ENCODE peak calls at places on chromosome 15, in six cellular contexts. One of them, this sample, is unnamed.

GRCh38 chr15:50854594-50855490 is 53.6 kb upstream of the AP4E1 start:
- DNase-seq in NCI-H2171 treated with DMSO at 0.1 percent for 48 hours: no peak
- DNase-seq in iPS-NIHi11: no peak
- DNase-seq in HepG2: peak
- DNase-seq in GM10248: peak
- DNase-seq in hypothalamus: no peak
- DNase-seq in this sample: no peak

GRCh38 chr15:83695246-83695645 is 41.3 kb downstream of the ADAMTSL3 start:
- DNase-seq in GM10248: no peak
- DNase-seq in hypothalamus: no peak
- DNase-seq in NCI-H2171 treated with DMSO at 0.1 percent for 48 hours: no peak
- DNase-seq in iPS-NIHi11: peak
- DNase-seq in HepG2: no peak
- DNase-seq in this sample: no peak

GRCh38 chr15:100687532-100688215 is 85.3 kb downstream of the ASB7 start:
- DNase-seq in NCI-H2171 treated with DMSO at 0.1 percent for 48 hours: no peak
- DNase-seq in GM10248: no peak
- DNase-seq in iPS-NIHi11: no peak
- DNase-seq in hypothalamus: no peak
- DNase-seq in HepG2: no peak
- DNase-seq in this sample: no peak

GRCh38 chr15:91338763-91339162 is 238.7 kb downstream of the SV2B start:
- DNase-seq in hypothalamus: no peak
- DNase-seq in iPS-NIHi11: peak
- DNase-seq in NCI-H2171 treated with DMSO at 0.1 percent for 48 hours: no peak
- DNase-seq in GM10248: no peak
- DNase-seq in HepG2: no peak
- DNase-seq in this sample: no peak

GRCh38 chr15:99137111-99137546 is 32.2 kb downstream of the SYNM start:
- DNase-seq in HepG2: no peak
- DNase-seq in GM10248: no peak
- DNase-seq in iPS-NIHi11: no peak
- DNase-seq in hypothalamus: no peak
- DNase-seq in NCI-H2171 treated with DMSO at 0.1 percent for 48 hours: peak
- DNase-seq in this sample: no peak

GRCh38 chr15:73284073-73284472 is 84.7 kb downstream of the HCN4 start:
- DNase-seq in iPS-NIHi11: no peak
- DNase-seq in NCI-H2171 treated with DMSO at 0.1 percent for 48 hours: peak
- DNase-seq in hypothalamus: no peak
- DNase-seq in GM10248: no peak
- DNase-seq in HepG2: no peak
- DNase-seq in this sample: no peak

GRCh38 chr15:101276501-101277037 is 716 bp downstream of the SELENOS start:
- DNase-seq in NCI-H2171 treated with DMSO at 0.1 percent for 48 hours: no peak
- DNase-seq in GM10248: peak
- DNase-seq in iPS-NIHi11: no peak
- DNase-seq in HepG2: no peak
- DNase-seq in hypothalamus: no peak
- DNase-seq in this sample: no peak

GRCh38 chr15:63370764-63371163 is 10.9 kb downstream of the CA12 start:
- DNase-seq in GM10248: no peak
- DNase-seq in hypothalamus: no peak
- DNase-seq in iPS-NIHi11: no peak
- DNase-seq in HepG2: no peak
- DNase-seq in NCI-H2171 treated with DMSO at 0.1 percent for 48 hours: peak
- DNase-seq in this sample: no peak

GRCh38 chr15:29550834-29551465 is 271.3 kb downstream of the TJP1 start:
- DNase-seq in HepG2: no peak
- DNase-seq in GM10248: no peak
- DNase-seq in hypothalamus: no peak
- DNase-seq in NCI-H2171 treated with DMSO at 0.1 percent for 48 hours: no peak
- DNase-seq in iPS-NIHi11: no peak
- DNase-seq in this sample: no peak

GRCh38 chr15:83207622-83208356 is at the start of gene HDGFL3:
- DNase-seq in HepG2: no peak
- DNase-seq in hypothalamus: peak
- DNase-seq in GM10248: peak
- DNase-seq in iPS-NIHi11: peak
- DNase-seq in NCI-H2171 treated with DMSO at 0.1 percent for 48 hours: peak
- DNase-seq in this sample: peak

GRCh38 chr15:26661727-26662126 is 111.1 kb downstream of the GABRB3 start:
- DNase-seq in iPS-NIHi11: no peak
- DNase-seq in hypothalamus: no peak
- DNase-seq in HepG2: no peak
- DNase-seq in GM10248: no peak
- DNase-seq in NCI-H2171 treated with DMSO at 0.1 percent for 48 hours: no peak
- DNase-seq in this sample: no peak

GRCh38 chr15:77992356-77993222 is 84.9 kb downstream of the TBC1D2B start:
- DNase-seq in NCI-H2171 treated with DMSO at 0.1 percent for 48 hours: peak
- DNase-seq in iPS-NIHi11: no peak
- DNase-seq in HepG2: no peak
- DNase-seq in hypothalamus: no peak
- DNase-seq in GM10248: no peak
- DNase-seq in this sample: no peak

GRCh38 chr15:50315814-50316630 is 39.0 kb downstream of the GABPB1 start:
- DNase-seq in HepG2: peak
- DNase-seq in NCI-H2171 treated with DMSO at 0.1 percent for 48 hours: peak
- DNase-seq in iPS-NIHi11: peak
- DNase-seq in GM10248: peak
- DNase-seq in hypothalamus: no peak
- DNase-seq in this sample: no peak

GRCh38 chr15:57248074-57248473 is 128.2 kb upstream of the CGNL1 start:
- DNase-seq in HepG2: no peak
- DNase-seq in GM10248: no peak
- DNase-seq in NCI-H2171 treated with DMSO at 0.1 percent for 48 hours: no peak
- DNase-seq in iPS-NIHi11: no peak
- DNase-seq in hypothalamus: no peak
- DNase-seq in this sample: no peak

GRCh38 chr15:97686324-97686723 is 274.2 kb upstream of the ARRDC4 start:
- DNase-seq in GM10248: no peak
- DNase-seq in HepG2: no peak
- DNase-seq in NCI-H2171 treated with DMSO at 0.1 percent for 48 hours: no peak
- DNase-seq in hypothalamus: no peak
- DNase-seq in iPS-NIHi11: no peak
- DNase-seq in this sample: no peak

GRCh38 chr15:80207887-80208286 is 44.1 kb downstream of the CTXND1 start:
- DNase-seq in GM10248: no peak
- DNase-seq in HepG2: peak
- DNase-seq in NCI-H2171 treated with DMSO at 0.1 percent for 48 hours: no peak
- DNase-seq in hypothalamus: no peak
- DNase-seq in iPS-NIHi11: no peak
- DNase-seq in this sample: no peak

GRCh38 chr15:73950479-73951043 is 24.3 kb downstream of the LOXL1 start:
- DNase-seq in iPS-NIHi11: no peak
- DNase-seq in HepG2: no peak
- DNase-seq in GM10248: no peak
- DNase-seq in NCI-H2171 treated with DMSO at 0.1 percent for 48 hours: peak
- DNase-seq in hypothalamus: no peak
- DNase-seq in this sample: no peak

GRCh38 chr15:83871808-83872559 is 218.1 kb downstream of the ADAMTSL3 start:
- DNase-seq in GM10248: peak
- DNase-seq in iPS-NIHi11: no peak
- DNase-seq in HepG2: no peak
- DNase-seq in NCI-H2171 treated with DMSO at 0.1 percent for 48 hours: no peak
- DNase-seq in hypothalamus: no peak
- DNase-seq in this sample: no peak

GRCh38 chr15:96338772-96339661 is 8.5 kb downstream of the NR2F2 start:
- DNase-seq in hypothalamus: no peak
- DNase-seq in NCI-H2171 treated with DMSO at 0.1 percent for 48 hours: no peak
- DNase-seq in GM10248: no peak
- DNase-seq in HepG2: peak
- DNase-seq in iPS-NIHi11: no peak
- DNase-seq in this sample: no peak

GRCh38 chr15:41501191-41501917 is 7.7 kb downstream of the ITPKA start:
- DNase-seq in HepG2: no peak
- DNase-seq in NCI-H2171 treated with DMSO at 0.1 percent for 48 hours: no peak
- DNase-seq in hypothalamus: no peak
- DNase-seq in iPS-NIHi11: peak
- DNase-seq in GM10248: no peak
- DNase-seq in this sample: no peak

GRCh38 chr15:35654334-35654733 is 108.4 kb upstream of the DPH6 start:
- DNase-seq in GM10248: no peak
- DNase-seq in iPS-NIHi11: no peak
- DNase-seq in NCI-H2171 treated with DMSO at 0.1 percent for 48 hours: no peak
- DNase-seq in HepG2: no peak
- DNase-seq in hypothalamus: no peak
- DNase-seq in this sample: no peak

GRCh38 chr15:37016287-37016686 is 84.1 kb downstream of the MEIS2 start:
- DNase-seq in hypothalamus: no peak
- DNase-seq in NCI-H2171 treated with DMSO at 0.1 percent for 48 hours: no peak
- DNase-seq in iPS-NIHi11: no peak
- DNase-seq in HepG2: no peak
- DNase-seq in GM10248: no peak
- DNase-seq in this sample: no peak

GRCh38 chr15:43954181-43954621 is 127.4 kb downstream of the WDR76 start:
- DNase-seq in HepG2: no peak
- DNase-seq in iPS-NIHi11: no peak
- DNase-seq in NCI-H2171 treated with DMSO at 0.1 percent for 48 hours: no peak
- DNase-seq in GM10248: no peak
- DNase-seq in hypothalamus: no peak
- DNase-seq in this sample: no peak